ENCODE peak calls at places on chromosomes 11 and 22, in eight cellular contexts. O is thoracic aorta, C is neural crest cell, P is stomach, A is GM12878, J is heart right ventricle, F is prostate gland, K is WTC11. I is an unnamed sample.

GRCh38 chr22:33347002-33347401 is 288.8 kb upstream of the SYN3 start:
- DNase-seq in J (no peak), P (no peak), F (no peak), C (no peak), K (no peak), A (no peak), O (no peak), I (no peak)

GRCh38 chr22:19410941-19411689 is 20.4 kb downstream of the HIRA start:
- DNase-seq in O (no peak), J (peak; percentile 29), K (no peak), P (no peak), F (no peak), C (no peak), A (no peak), I (no peak)

GRCh38 chr11:69062873-69063665 is 14.3 kb downstream of the TPCN2 start:
- DNase-seq in A (no peak), P (no peak), C (no peak), J (peak; percentile 9), K (no peak), F (no peak), O (no peak), I (no peak)

GRCh38 chr11:60970369-60970774 is 1.1 kb upstream of the CD6 start:
- DNase-seq in K (peak; percentile 78), J (peak; percentile 69), P (peak; percentile 79), C (peak; percentile 40), A (no peak), F (no peak), O (no peak), I (peak; percentile 90)

GRCh38 chr11:19728436-19728835 is 15.8 kb downstream of the NAV2 start:
- DNase-seq in O (no peak), P (no peak), C (no peak), F (no peak), J (no peak), K (no peak), A (no peak), I (no peak)

GRCh38 chr11:116871248-116871647 is 33.8 kb upstream of the APOA1 start:
- DNase-seq in O (no peak), A (no peak), F (no peak), K (no peak), J (no peak), C (no peak), P (no peak), I (no peak)

GRCh38 chr22:44585559-44586121 is 87.6 kb upstream of the RTL6 start:
- DNase-seq in O (no peak), A (no peak), J (no peak), C (no peak), K (no peak), P (no peak), F (no peak), I (no peak)

GRCh38 chr11:77046060-77046501 is 11.9 kb downstream of the B3GNT6 start:
- DNase-seq in K (peak; percentile 82), O (no peak), F (no peak), A (no peak), J (peak; percentile 29), C (peak; percentile 66), P (peak; percentile 67), I (peak; percentile 72)

GRCh38 chr11:132220464-132220863 is 850.0 kb downstream of the NTM start:
- DNase-seq in J (no peak), F (no peak), K (no peak), A (no peak), O (no peak), C (no peak), P (no peak), I (no peak)

GRCh38 chr11:95923730-95924413 is at the start of gene MTMR2:
- DNase-seq in A (peak; percentile 16), F (peak; percentile 60), K (peak; percentile 82), O (peak; percentile 16), C (peak; percentile 79), J (peak; percentile 83), P (peak; percentile 75), I (peak; percentile 74)

GRCh38 chr11:119594639-119595249 is 134.3 kb downstream of the NECTIN1 start:
- DNase-seq in J (no peak), C (no peak), O (no peak), P (no peak), K (no peak), F (no peak), A (no peak), I (no peak)

DNA sequence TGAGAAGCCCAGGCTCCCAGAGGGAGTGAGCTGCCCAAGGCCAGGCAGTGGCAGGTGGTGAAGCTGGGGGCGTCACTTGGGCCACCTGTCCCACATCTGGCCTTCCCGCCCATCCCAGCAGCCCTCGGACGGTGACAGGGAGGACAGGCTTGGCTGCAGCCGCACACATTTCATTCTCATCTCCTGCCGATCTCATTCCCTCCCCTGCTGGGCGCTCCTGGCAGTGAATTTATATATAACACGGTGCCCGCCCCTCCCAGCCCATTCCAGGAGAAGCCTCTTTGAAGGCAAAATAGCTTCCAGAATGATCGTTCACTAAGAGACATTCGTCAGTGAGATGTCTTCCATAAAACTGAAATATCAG is 861.3 kb downstream of the TBC1D22A start:
- DNase-seq in K (no peak), C (no peak), A (no peak), O (no peak), J (no peak), F (no peak), P (peak; percentile 23), I (no peak)
- TF ChIP-seq CTCF in K (no peak), C (no peak), A (no peak), O (no peak), J (no peak), F (no peak), P (no peak), I (no peak)

GRCh38 chr11:67199751-67200150 is 66.5 kb upstream of the GRK2 start:
- DNase-seq in P (no peak), O (no peak), C (no peak), K (no peak), J (no peak), A (no peak), F (no peak), I (no peak)

GRCh38 chr11:67194096-67194495 is 72.2 kb upstream of the GRK2 start:
- DNase-seq in P (no peak), O (no peak), F (no peak), A (no peak), J (no peak), C (no peak), K (no peak), I (no peak)

GRCh38 chr11:67197606-67198005 is 68.7 kb upstream of the GRK2 start:
- DNase-seq in A (no peak), C (no peak), K (no peak), J (no peak), P (no peak), O (no peak), F (no peak), I (no peak)

GRCh38 chr11:67195971-67196418 is 70.3 kb upstream of the GRK2 start:
- DNase-seq in O (no peak), K (no peak), C (no peak), A (no peak), J (no peak), P (no peak), F (no peak), I (no peak)
- TF ChIP-seq CTCF in O (no peak), K (no peak), C (no peak), A (no peak), J (no peak), P (no peak), F (no peak), I (no peak)

GRCh38 chr11:128448487-128448886 is 138.9 kb downstream of the ETS1 start:
- DNase-seq in J (no peak), C (no peak), F (no peak), K (no peak), A (no peak), P (peak; percentile 76), O (no peak), I (no peak)
- TF ChIP-seq CTCF in J (no peak), C (no peak), F (no peak), K (no peak), A (no peak), P (no peak), O (no peak), I (no peak)

GRCh38 chr11:112516771-112517170 is 256.1 kb upstream of the PLET1 start:
- DNase-seq in P (no peak), O (no peak), F (no peak), C (no peak), A (no peak), J (no peak), K (no peak), I (no peak)

GRCh38 chr11:112516261-112516660 is 255.6 kb upstream of the PLET1 start:
- DNase-seq in O (no peak), J (no peak), C (no peak), F (no peak), K (no peak), P (no peak), A (no peak), I (no peak)

GRCh38 chr11:112513417-112513816 is 252.8 kb upstream of the PLET1 start:
- DNase-seq in O (no peak), K (no peak), J (no peak), P (no peak), F (no peak), A (no peak), C (no peak), I (no peak)

GRCh38 chr11:112511906-112512305 is 251.2 kb upstream of the PLET1 start:
- DNase-seq in J (no peak), P (no peak), A (no peak), K (no peak), O (no peak), F (no peak), C (no peak), I (no peak)

DNA sequence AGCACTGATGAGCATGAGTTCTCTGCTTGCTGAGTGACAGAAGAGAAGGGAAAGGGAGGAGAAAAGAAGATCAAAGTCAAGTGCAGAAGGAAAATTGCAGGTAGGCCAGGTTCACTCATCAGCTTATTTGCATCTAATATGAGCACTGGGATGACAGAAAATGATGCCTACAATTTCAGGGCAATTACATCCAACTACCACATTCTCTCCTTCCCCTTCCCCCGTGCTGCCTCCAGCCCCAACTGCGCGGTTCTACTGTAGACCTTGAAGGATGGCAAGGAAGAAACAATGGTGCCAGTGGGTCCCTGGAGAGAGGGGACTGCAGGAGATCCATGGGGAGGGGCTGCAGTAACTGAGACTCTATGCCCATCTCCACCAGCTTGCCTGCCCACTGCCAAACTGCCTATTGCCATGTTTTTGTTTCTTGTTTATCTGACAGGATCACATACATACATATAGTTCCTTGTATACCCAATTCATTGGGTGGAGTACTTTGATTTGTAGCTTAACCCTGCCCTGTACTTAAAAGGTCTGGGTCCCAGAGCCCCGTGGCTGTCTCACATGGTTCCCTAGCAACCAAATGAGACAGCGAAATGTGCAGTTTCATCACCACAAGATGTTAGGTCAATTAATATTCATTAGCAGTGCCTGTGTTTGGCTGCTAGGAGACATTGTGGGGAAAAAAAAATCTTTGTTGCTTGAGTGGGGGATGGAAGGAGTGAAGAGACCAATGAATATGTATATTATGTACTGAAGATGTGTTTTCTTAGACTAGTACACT is 253.5 kb upstream of the PLET1 start:
- DNase-seq in O (no peak), K (no peak), C (peak; percentile 22), F (no peak), A (no peak), P (no peak), J (no peak), I (no peak)
- TF ChIP-seq CTCF in O (no peak), K (no peak), C (no peak), F (no peak), A (no peak), P (no peak), J (no peak), I (no peak)

GRCh38 chr11:78615724-78616123 is 41.1 kb upstream of the NARS2 start:
- DNase-seq in K (no peak), C (no peak), A (no peak), F (no peak), P (no peak), J (no peak), O (no peak), I (no peak)
- TF ChIP-seq CTCF in K (no peak), C (no peak), A (no peak), F (no peak), P (no peak), J (no peak), O (no peak), I (no peak)